ENCODE peak calls at places on chromosomes 1 and 21, in nine cellular contexts. S is Caki2, V is cardiac fibroblast, Q is NCI-H1930, J is OCI-LY7, M is Peyer's patch, H is NCI-H187, K is putamen, Z is SK-N-DZ. E is an unnamed sample.

GRCh38 chr1:247681288-247681897 is 1.9 kb upstream of the OR13G1 start:
- DNase-seq in Q (peak), S (peak), M (no peak), K (peak), H (no peak), V (peak), J (peak), Z (peak), E (peak)

GRCh38 chr1:18712254-18712605 is 81.6 kb downstream of the PAX7 start:
- DNase-seq in H (no peak), Z (no peak), M (no peak), V (no peak), K (no peak), S (no peak), J (no peak), Q (no peak), E (no peak)

GRCh38 chr1:89802036-89802435 is 18.8 kb upstream of the LRRC8D start:
- DNase-seq in J (no peak), Q (peak), M (no peak), K (no peak), S (no peak), V (no peak), H (peak), Z (no peak), E (no peak)

GRCh38 chr1:164950453-164951052 is 391.6 kb downstream of the PBX1 start:
- DNase-seq in V (no peak), S (no peak), J (no peak), Z (no peak), K (no peak), M (no peak), Q (no peak), H (no peak), E (no peak)

GRCh38 chr1:19650416-19651140 is 6.5 kb downstream of the NBL1 start:
- DNase-seq in K (no peak), Q (no peak), Z (peak), J (no peak), M (no peak), H (no peak), S (no peak), V (peak), E (no peak)

GRCh38 chr1:235404190-235404589 is 37.0 kb downstream of the TBCE start:
- DNase-seq in H (no peak), M (no peak), J (no peak), K (no peak), V (peak), S (peak), Z (no peak), Q (no peak), E (no peak)

GRCh38 chr1:54337928-54338327 is 68.3 kb downstream of the SSBP3 start:
- DNase-seq in S (no peak), H (no peak), Q (no peak), J (peak), V (peak), K (no peak), Z (no peak), M (no peak), E (no peak)

GRCh38 chr1:110098222-110099026 is 13.8 kb upstream of the UBL4B start:
- DNase-seq in J (no peak), K (no peak), S (no peak), V (no peak), Q (no peak), H (no peak), M (no peak), Z (peak), E (no peak)

GRCh38 chr1:21638531-21639341 is 30.4 kb downstream of the RAP1GAP start:
- DNase-seq in J (no peak), S (peak), M (no peak), V (no peak), Z (no peak), Q (no peak), H (no peak), K (peak), E (no peak)

GRCh38 chr1:162370721-162371120 is 5.9 kb downstream of the SPATA46 start:
- DNase-seq in Q (no peak), S (no peak), Z (no peak), M (no peak), J (no peak), V (no peak), H (no peak), K (no peak), E (no peak)

GRCh38 chr1:174190800-174191199 is 31.5 kb downstream of the RABGAP1L start:
- DNase-seq in S (no peak), K (no peak), H (no peak), Q (no peak), Z (no peak), M (no peak), J (no peak), V (no peak), E (no peak)

GRCh38 chr1:19967808-19968207 is 11.6 kb downstream of the PLA2G2A start:
- DNase-seq in Z (no peak), J (no peak), V (no peak), K (no peak), H (no peak), S (no peak), Q (no peak), M (no peak), E (no peak)

GRCh38 chr1:222889445-222889844 is 74.6 kb downstream of the DISP1 start:
- DNase-seq in Q (no peak), K (no peak), S (no peak), H (no peak), M (no peak), Z (no peak), J (no peak), V (no peak), E (no peak)

GRCh38 chr1:58895082-58895481 is 111.2 kb upstream of the JUN start:
- DNase-seq in M (no peak), Z (no peak), J (no peak), S (no peak), K (no peak), H (no peak), V (no peak), Q (no peak), E (peak)

GRCh38 chr1:75035536-75035935 is 98.7 kb upstream of the LHX8 start:
- DNase-seq in K (no peak), J (no peak), V (no peak), S (no peak), H (no peak), Z (no peak), Q (no peak), M (no peak), E (no peak)

GRCh38 chr1:155038602-155039307 is 5.1 kb downstream of the DCST1 start:
- DNase-seq in S (peak), H (no peak), K (no peak), Z (no peak), Q (no peak), V (peak), M (no peak), J (no peak), E (no peak)

GRCh38 chr1:117636637-117637425 is 31.0 kb downstream of the TENT5C start:
- DNase-seq in Q (no peak), J (peak), V (no peak), M (peak), S (no peak), H (no peak), K (no peak), Z (no peak), E (no peak)

GRCh38 chr21:29989634-29990234 is 49.9 kb upstream of the GRIK1 start:
- DNase-seq in H (no peak), J (no peak), Q (no peak), Z (no peak), S (no peak), V (no peak), M (no peak), K (no peak), E (no peak)

GRCh38 chr1:36879613-36880012 is 154.7 kb downstream of the GRIK3 start:
- DNase-seq in K (no peak), M (no peak), H (no peak), Q (no peak), J (no peak), V (no peak), S (no peak), Z (no peak), E (no peak)

GRCh38 chr1:99529002-99529401 is 116.9 kb upstream of the PALMD start:
- DNase-seq in V (no peak), M (no peak), Z (no peak), K (no peak), S (no peak), Q (no peak), H (no peak), J (no peak), E (no peak)

GRCh38 chr1:177741476-177741875 is 228.4 kb downstream of the SEC16B start:
- DNase-seq in Q (no peak), K (peak), Z (no peak), S (no peak), H (no peak), M (no peak), V (no peak), J (no peak), E (no peak)

GRCh38 chr1:202007279-202007678 is 3.1 kb upstream of the ELF3 start:
- DNase-seq in S (no peak), K (no peak), V (no peak), J (no peak), M (no peak), Z (no peak), Q (no peak), H (no peak), E (no peak)

GRCh38 chr1:118317836-118318614 is 133.0 kb upstream of the SPAG17 start:
- DNase-seq in Q (no peak), Z (peak), S (no peak), H (no peak), M (no peak), V (peak), K (no peak), J (no peak), E (peak)

GRCh38 chr1:183580281-183580682 is 10.0 kb downstream of the NCF2 start:
- DNase-seq in Q (no peak), H (peak), V (no peak), S (no peak), Z (peak), K (no peak), J (peak), M (peak), E (peak)

GRCh38 chr1:91679446-91679845 is 178.8 kb downstream of the CDC7 start:
- DNase-seq in V (no peak), Q (no peak), K (no peak), J (no peak), H (no peak), Z (no peak), M (no peak), S (no peak), E (no peak)

GRCh38 chr1:27011976-27012563 is 580 bp downstream of the TENT5B start:
- DNase-seq in Z (no peak), H (no peak), S (no peak), J (no peak), K (no peak), M (no peak), V (no peak), Q (no peak), E (no peak)

GRCh38 chr1:93678966-93679480 is 2.6 kb downstream of the BCAR3 start:
- DNase-seq in H (no peak), S (no peak), Q (no peak), J (no peak), V (no peak), K (no peak), M (no peak), Z (no peak), E (no peak)

GRCh38 chr1:220770245-220770913 is 16.3 kb upstream of the MTARC1 start:
- DNase-seq in S (no peak), Q (no peak), H (no peak), V (no peak), K (no peak), Z (no peak), J (no peak), M (peak), E (no peak)

E was measured in BE2C.